ENCODE peak calls at places on chromosomes 7 and 10, in five cellular contexts. One of them, this sample, is unnamed.

GRCh38 chr10:115056186-115056585 is 37.0 kb upstream of the ATRNL1 start:
- DNase-seq in activated T-cell treated with anti-CD3 and anti-CD28 coated beads for 24 hours: no peak
- DNase-seq in psoas muscle: no peak
- DNase-seq in stimulated activated CD4-positive, alpha-beta T cell treated with anti-CD3 and anti-CD28 coated beads, Interleukin-1b, Interleukin-23, amount 100 ng/mL, for 24 hours: no peak
- DNase-seq in uterus: no peak
- DNase-seq in this sample: no peak

GRCh38 chr10:5616871-5617270 is 49.5 kb downstream of the ASB13 start:
- DNase-seq in activated T-cell treated with anti-CD3 and anti-CD28 coated beads for 24 hours: no peak
- DNase-seq in psoas muscle: no peak
- DNase-seq in stimulated activated CD4-positive, alpha-beta T cell treated with anti-CD3 and anti-CD28 coated beads, Interleukin-1b, Interleukin-23, amount 100 ng/mL, for 24 hours: no peak
- DNase-seq in uterus: no peak
- DNase-seq in this sample: no peak

GRCh38 chr7:148395990-148396716 is 194.4 kb upstream of the C7orf33 start:
- DNase-seq in activated T-cell treated with anti-CD3 and anti-CD28 coated beads for 24 hours: no peak
- DNase-seq in psoas muscle: no peak
- DNase-seq in stimulated activated CD4-positive, alpha-beta T cell treated with anti-CD3 and anti-CD28 coated beads, Interleukin-1b, Interleukin-23, amount 100 ng/mL, for 24 hours: no peak
- DNase-seq in uterus: no peak
- DNase-seq in this sample: no peak

GRCh38 chr10:47141349-47141748 is 158.6 kb upstream of the GDF10 start:
- DNase-seq in activated T-cell treated with anti-CD3 and anti-CD28 coated beads for 24 hours: no peak
- DNase-seq in psoas muscle: no peak
- DNase-seq in stimulated activated CD4-positive, alpha-beta T cell treated with anti-CD3 and anti-CD28 coated beads, Interleukin-1b, Interleukin-23, amount 100 ng/mL, for 24 hours: no peak
- DNase-seq in uterus: no peak
- DNase-seq in this sample: no peak

GRCh38 chr7:38863609-38864291 is 45.2 kb downstream of the VPS41 start:
- DNase-seq in activated T-cell treated with anti-CD3 and anti-CD28 coated beads for 24 hours: no peak
- DNase-seq in psoas muscle: no peak
- DNase-seq in stimulated activated CD4-positive, alpha-beta T cell treated with anti-CD3 and anti-CD28 coated beads, Interleukin-1b, Interleukin-23, amount 100 ng/mL, for 24 hours: no peak
- DNase-seq in uterus: no peak
- DNase-seq in this sample: no peak

GRCh38 chr7:157158400-157158799 is 19.7 kb downstream of the UBE3C start:
- DNase-seq in activated T-cell treated with anti-CD3 and anti-CD28 coated beads for 24 hours: no peak
- DNase-seq in psoas muscle: no peak
- DNase-seq in stimulated activated CD4-positive, alpha-beta T cell treated with anti-CD3 and anti-CD28 coated beads, Interleukin-1b, Interleukin-23, amount 100 ng/mL, for 24 hours: no peak
- DNase-seq in uterus: no peak
- DNase-seq in this sample: no peak

GRCh38 chr7:151400626-151401315 is 9.1 kb downstream of the WDR86 start:
- DNase-seq in activated T-cell treated with anti-CD3 and anti-CD28 coated beads for 24 hours: no peak
- DNase-seq in psoas muscle: peak; percentile 11
- DNase-seq in stimulated activated CD4-positive, alpha-beta T cell treated with anti-CD3 and anti-CD28 coated beads, Interleukin-1b, Interleukin-23, amount 100 ng/mL, for 24 hours: no peak
- DNase-seq in uterus: no peak
- DNase-seq in this sample: no peak

GRCh38 chr10:635088-635861 is 54.2 kb downstream of the DIP2C start:
- DNase-seq in activated T-cell treated with anti-CD3 and anti-CD28 coated beads for 24 hours: no peak
- DNase-seq in psoas muscle: no peak
- DNase-seq in stimulated activated CD4-positive, alpha-beta T cell treated with anti-CD3 and anti-CD28 coated beads, Interleukin-1b, Interleukin-23, amount 100 ng/mL, for 24 hours: no peak
- DNase-seq in uterus: no peak
- DNase-seq in this sample: no peak

GRCh38 chr10:62779487-62780248 is 24.9 kb upstream of the ADO start:
- DNase-seq in activated T-cell treated with anti-CD3 and anti-CD28 coated beads for 24 hours: peak; percentile 87
- DNase-seq in psoas muscle: no peak
- DNase-seq in stimulated activated CD4-positive, alpha-beta T cell treated with anti-CD3 and anti-CD28 coated beads, Interleukin-1b, Interleukin-23, amount 100 ng/mL, for 24 hours: peak; percentile 72
- DNase-seq in uterus: no peak
- DNase-seq in this sample: no peak

GRCh38 chr7:30422922-30423321 is 55.7 kb downstream of the NOD1 start:
- DNase-seq in activated T-cell treated with anti-CD3 and anti-CD28 coated beads for 24 hours: no peak
- DNase-seq in psoas muscle: no peak
- DNase-seq in stimulated activated CD4-positive, alpha-beta T cell treated with anti-CD3 and anti-CD28 coated beads, Interleukin-1b, Interleukin-23, amount 100 ng/mL, for 24 hours: no peak
- DNase-seq in uterus: no peak
- DNase-seq in this sample: no peak

GRCh38 chr7:141072548-141073172 is 1.2 kb upstream of the TMEM178B start:
- DNase-seq in activated T-cell treated with anti-CD3 and anti-CD28 coated beads for 24 hours: peak; percentile 11
- DNase-seq in psoas muscle: peak; percentile 86
- DNase-seq in stimulated activated CD4-positive, alpha-beta T cell treated with anti-CD3 and anti-CD28 coated beads, Interleukin-1b, Interleukin-23, amount 100 ng/mL, for 24 hours: no peak
- DNase-seq in uterus: peak; percentile 46
- DNase-seq in this sample: peak; percentile 87

GRCh38 chr7:24395512-24395911 is 111.5 kb downstream of the NPY start:
- DNase-seq in activated T-cell treated with anti-CD3 and anti-CD28 coated beads for 24 hours: no peak
- DNase-seq in psoas muscle: no peak
- DNase-seq in stimulated activated CD4-positive, alpha-beta T cell treated with anti-CD3 and anti-CD28 coated beads, Interleukin-1b, Interleukin-23, amount 100 ng/mL, for 24 hours: no peak
- DNase-seq in uterus: no peak
- DNase-seq in this sample: no peak

GRCh38 chr10:91137011-91137643 is 83.3 kb upstream of the PCGF5 start:
- DNase-seq in activated T-cell treated with anti-CD3 and anti-CD28 coated beads for 24 hours: no peak
- DNase-seq in psoas muscle: no peak
- DNase-seq in stimulated activated CD4-positive, alpha-beta T cell treated with anti-CD3 and anti-CD28 coated beads, Interleukin-1b, Interleukin-23, amount 100 ng/mL, for 24 hours: no peak
- DNase-seq in uterus: no peak
- DNase-seq in this sample: no peak

GRCh38 chr7:80596933-80597517 is 41.4 kb upstream of the CD36 start:
- DNase-seq in activated T-cell treated with anti-CD3 and anti-CD28 coated beads for 24 hours: no peak
- DNase-seq in psoas muscle: no peak
- DNase-seq in stimulated activated CD4-positive, alpha-beta T cell treated with anti-CD3 and anti-CD28 coated beads, Interleukin-1b, Interleukin-23, amount 100 ng/mL, for 24 hours: no peak
- DNase-seq in uterus: no peak
- DNase-seq in this sample: peak; percentile 50

GRCh38 chr7:52959336-52959735 is 76.1 kb upstream of the POM121L12 start:
- DNase-seq in activated T-cell treated with anti-CD3 and anti-CD28 coated beads for 24 hours: no peak
- DNase-seq in psoas muscle: no peak
- DNase-seq in stimulated activated CD4-positive, alpha-beta T cell treated with anti-CD3 and anti-CD28 coated beads, Interleukin-1b, Interleukin-23, amount 100 ng/mL, for 24 hours: no peak
- DNase-seq in uterus: no peak
- DNase-seq in this sample: no peak

GRCh38 chr7:28685660-28686417 is 272.3 kb downstream of the TRIL start:
- DNase-seq in activated T-cell treated with anti-CD3 and anti-CD28 coated beads for 24 hours: no peak
- DNase-seq in psoas muscle: peak; percentile 91
- DNase-seq in stimulated activated CD4-positive, alpha-beta T cell treated with anti-CD3 and anti-CD28 coated beads, Interleukin-1b, Interleukin-23, amount 100 ng/mL, for 24 hours: no peak
- DNase-seq in uterus: peak; percentile 95
- DNase-seq in this sample: peak; percentile 98

GRCh38 chr7:101618916-101619315 is 10.2 kb downstream of the MYL10 start:
- DNase-seq in activated T-cell treated with anti-CD3 and anti-CD28 coated beads for 24 hours: no peak
- DNase-seq in psoas muscle: no peak
- DNase-seq in stimulated activated CD4-positive, alpha-beta T cell treated with anti-CD3 and anti-CD28 coated beads, Interleukin-1b, Interleukin-23, amount 100 ng/mL, for 24 hours: no peak
- DNase-seq in uterus: no peak
- DNase-seq in this sample: peak; percentile 37

GRCh38 chr7:127396184-127396583 is 3.7 kb upstream of the ZNF800 start:
- DNase-seq in activated T-cell treated with anti-CD3 and anti-CD28 coated beads for 24 hours: no peak
- DNase-seq in psoas muscle: no peak
- DNase-seq in stimulated activated CD4-positive, alpha-beta T cell treated with anti-CD3 and anti-CD28 coated beads, Interleukin-1b, Interleukin-23, amount 100 ng/mL, for 24 hours: no peak
- DNase-seq in uterus: no peak
- DNase-seq in this sample: no peak

GRCh38 chr10:126062132-126063032 is 166.0 kb downstream of the FANK1 start:
- DNase-seq in activated T-cell treated with anti-CD3 and anti-CD28 coated beads for 24 hours: no peak
- DNase-seq in psoas muscle: peak; percentile 93
- DNase-seq in stimulated activated CD4-positive, alpha-beta T cell treated with anti-CD3 and anti-CD28 coated beads, Interleukin-1b, Interleukin-23, amount 100 ng/mL, for 24 hours: no peak
- DNase-seq in uterus: peak; percentile 49
- DNase-seq in this sample: peak; percentile 98

GRCh38 chr7:28507538-28508282 is 95.4 kb downstream of the CREB5 start:
- DNase-seq in activated T-cell treated with anti-CD3 and anti-CD28 coated beads for 24 hours: no peak
- DNase-seq in psoas muscle: no peak
- DNase-seq in stimulated activated CD4-positive, alpha-beta T cell treated with anti-CD3 and anti-CD28 coated beads, Interleukin-1b, Interleukin-23, amount 100 ng/mL, for 24 hours: no peak
- DNase-seq in uterus: no peak
- DNase-seq in this sample: no peak

GRCh38 chr7:50660040-50660829 is 95.0 kb upstream of the DDC start:
- DNase-seq in activated T-cell treated with anti-CD3 and anti-CD28 coated beads for 24 hours: peak; percentile 27
- DNase-seq in psoas muscle: no peak
- DNase-seq in stimulated activated CD4-positive, alpha-beta T cell treated with anti-CD3 and anti-CD28 coated beads, Interleukin-1b, Interleukin-23, amount 100 ng/mL, for 24 hours: no peak
- DNase-seq in uterus: no peak
- DNase-seq in this sample: no peak

GRCh38 chr10:119079572-119080520 is 771 bp downstream of the EIF3A start:
- DNase-seq in activated T-cell treated with anti-CD3 and anti-CD28 coated beads for 24 hours: peak; percentile 52
- DNase-seq in psoas muscle: peak; percentile 86
- DNase-seq in stimulated activated CD4-positive, alpha-beta T cell treated with anti-CD3 and anti-CD28 coated beads, Interleukin-1b, Interleukin-23, amount 100 ng/mL, for 24 hours: peak; percentile 24
- DNase-seq in uterus: peak; percentile 62
- DNase-seq in this sample: peak; percentile 92

GRCh38 chr10:11425288-11425595 is 186.2 kb downstream of the USP6NL start:
- DNase-seq in activated T-cell treated with anti-CD3 and anti-CD28 coated beads for 24 hours: no peak
- DNase-seq in psoas muscle: no peak
- DNase-seq in stimulated activated CD4-positive, alpha-beta T cell treated with anti-CD3 and anti-CD28 coated beads, Interleukin-1b, Interleukin-23, amount 100 ng/mL, for 24 hours: no peak
- DNase-seq in uterus: no peak
- DNase-seq in this sample: no peak

GRCh38 chr10:103716206-103717160 is 138.9 kb downstream of the SH3PXD2A start:
- DNase-seq in activated T-cell treated with anti-CD3 and anti-CD28 coated beads for 24 hours: no peak
- DNase-seq in psoas muscle: no peak
- DNase-seq in stimulated activated CD4-positive, alpha-beta T cell treated with anti-CD3 and anti-CD28 coated beads, Interleukin-1b, Interleukin-23, amount 100 ng/mL, for 24 hours: no peak
- DNase-seq in uterus: no peak
- DNase-seq in this sample: no peak

GRCh38 chr10:131494451-131494850 is 182.9 kb upstream of the TCERG1L start:
- DNase-seq in activated T-cell treated with anti-CD3 and anti-CD28 coated beads for 24 hours: no peak
- DNase-seq in psoas muscle: no peak
- DNase-seq in stimulated activated CD4-positive, alpha-beta T cell treated with anti-CD3 and anti-CD28 coated beads, Interleukin-1b, Interleukin-23, amount 100 ng/mL, for 24 hours: no peak
- DNase-seq in uterus: no peak
- DNase-seq in this sample: no peak

GRCh38 chr7:146401939-146402338 is 285.3 kb downstream of the CNTNAP2 start:
- DNase-seq in activated T-cell treated with anti-CD3 and anti-CD28 coated beads for 24 hours: no peak
- DNase-seq in psoas muscle: no peak
- DNase-seq in stimulated activated CD4-positive, alpha-beta T cell treated with anti-CD3 and anti-CD28 coated beads, Interleukin-1b, Interleukin-23, amount 100 ng/mL, for 24 hours: no peak
- DNase-seq in uterus: no peak
- DNase-seq in this sample: no peak

GRCh38 chr10:23478570-23478969 is 39.7 kb downstream of the OTUD1 start:
- DNase-seq in activated T-cell treated with anti-CD3 and anti-CD28 coated beads for 24 hours: no peak
- DNase-seq in psoas muscle: no peak
- DNase-seq in stimulated activated CD4-positive, alpha-beta T cell treated with anti-CD3 and anti-CD28 coated beads, Interleukin-1b, Interleukin-23, amount 100 ng/mL, for 24 hours: no peak
- DNase-seq in uterus: no peak
- DNase-seq in this sample: no peak

GRCh38 chr10:93296151-93296550 is 186.0 kb downstream of the MYOF start:
- DNase-seq in activated T-cell treated with anti-CD3 and anti-CD28 coated beads for 24 hours: no peak
- DNase-seq in psoas muscle: no peak
- DNase-seq in stimulated activated CD4-positive, alpha-beta T cell treated with anti-CD3 and anti-CD28 coated beads, Interleukin-1b, Interleukin-23, amount 100 ng/mL, for 24 hours: no peak
- DNase-seq in uterus: no peak
- DNase-seq in this sample: no peak

GRCh38 chr7:38744746-38745145 is 113.6 kb upstream of the AMPH start:
- DNase-seq in activated T-cell treated with anti-CD3 and anti-CD28 coated beads for 24 hours: no peak
- DNase-seq in psoas muscle: no peak
- DNase-seq in stimulated activated CD4-positive, alpha-beta T cell treated with anti-CD3 and anti-CD28 coated beads, Interleukin-1b, Interleukin-23, amount 100 ng/mL, for 24 hours: no peak
- DNase-seq in uterus: no peak
- DNase-seq in this sample: peak; percentile 67

GRCh38 chr10:79243211-79244067 is 103.8 kb upstream of the PPIF start:
- DNase-seq in activated T-cell treated with anti-CD3 and anti-CD28 coated beads for 24 hours: peak; percentile 55
- DNase-seq in psoas muscle: peak; percentile 67
- DNase-seq in stimulated activated CD4-positive, alpha-beta T cell treated with anti-CD3 and anti-CD28 coated beads, Interleukin-1b, Interleukin-23, amount 100 ng/mL, for 24 hours: peak; percentile 51
- DNase-seq in uterus: no peak
- DNase-seq in this sample: peak; percentile 69

GRCh38 chr10:94103192-94103591 is 109.5 kb downstream of the PLCE1 start:
- DNase-seq in activated T-cell treated with anti-CD3 and anti-CD28 coated beads for 24 hours: no peak
- DNase-seq in psoas muscle: no peak
- DNase-seq in stimulated activated CD4-positive, alpha-beta T cell treated with anti-CD3 and anti-CD28 coated beads, Interleukin-1b, Interleukin-23, amount 100 ng/mL, for 24 hours: no peak
- DNase-seq in uterus: no peak
- DNase-seq in this sample: no peak

GRCh38 chr7:80401708-80402107 is 110.2 kb downstream of the GNAT3 start:
- DNase-seq in activated T-cell treated with anti-CD3 and anti-CD28 coated beads for 24 hours: no peak
- DNase-seq in psoas muscle: no peak
- DNase-seq in stimulated activated CD4-positive, alpha-beta T cell treated with anti-CD3 and anti-CD28 coated beads, Interleukin-1b, Interleukin-23, amount 100 ng/mL, for 24 hours: no peak
- DNase-seq in uterus: no peak
- DNase-seq in this sample: no peak

This sample was measured in adipocyte.